ENCODE peak calls at places on chromosomes 6 and 20, in ten cellular contexts. U is breast epithelium, F is stomach, L is MM.1S, M is fibroblast of lung, H is GM12865, V is dorsolateral prefrontal cortex, D is upper lobe of left lung, K is coronary artery, S is fibroblast of the aortic adventitia. T is an unnamed sample.

GRCh38 chr6:53188840-53189232 is 40.2 kb upstream of the GCM1 start:
- DNase-seq in S (no peak), M (no peak), H (no peak), V (no peak), L (no peak), K (no peak), D (no peak), F (no peak), U (no peak), T (no peak)

GRCh38 chr6:109075934-109076333 is 18.7 kb downstream of the SESN1 start:
- DNase-seq in U (no peak), D (no peak), M (peak), F (no peak), S (no peak), H (no peak), L (no peak), K (no peak), V (no peak), T (no peak)

GRCh38 chr6:25519856-25520255 is 132.2 kb upstream of the SCGN start:
- DNase-seq in F (no peak), V (no peak), M (peak), U (no peak), S (no peak), H (no peak), L (no peak), K (no peak), D (no peak), T (no peak)

GRCh38 chr20:62555642-62556420 is 80.0 kb upstream of the GATA5 start:
- DNase-seq in U (no peak), F (no peak), D (no peak), H (no peak), M (no peak), V (no peak), L (no peak), S (no peak), K (no peak), T (no peak)

GRCh38 chr6:135496805-135497411 is 632 bp downstream of the AHI1 start:
- DNase-seq in U (no peak), S (peak), L (no peak), F (no peak), K (no peak), M (no peak), H (no peak), V (no peak), D (no peak), T (no peak)

GRCh38 chr6:106642476-106642875 is 13.1 kb downstream of the QRSL1 start:
- DNase-seq in K (no peak), D (no peak), U (no peak), M (no peak), F (no peak), L (no peak), S (no peak), H (no peak), V (no peak), T (no peak)

GRCh38 chr6:41451515-41452163 is 94.5 kb upstream of the FOXP4 start:
- DNase-seq in L (no peak), H (no peak), V (peak), K (no peak), F (no peak), U (peak), D (no peak), S (peak), M (no peak), T (no peak)

GRCh38 chr6:80211295-80211694 is 104.8 kb downstream of the BCKDHB start:
- DNase-seq in D (no peak), U (no peak), L (no peak), S (peak), K (no peak), V (no peak), M (peak), F (no peak), H (peak), T (no peak)

GRCh38 chr6:6946477-6947145 is 161.2 kb upstream of the RREB1 start:
- DNase-seq in L (no peak), U (no peak), F (no peak), D (no peak), S (no peak), M (no peak), K (no peak), V (no peak), H (no peak), T (no peak)

GRCh38 chr20:60862601-60863000 is 389.5 kb upstream of the CDH4 start:
- DNase-seq in D (no peak), K (no peak), F (no peak), H (no peak), M (peak), V (no peak), L (no peak), U (no peak), S (no peak), T (no peak)

GRCh38 chr6:159445351-159445750 is 247.7 kb downstream of the SOD2 start:
- DNase-seq in V (no peak), M (no peak), H (no peak), S (no peak), U (no peak), L (no peak), K (no peak), F (no peak), D (no peak), T (no peak)

GRCh38 chr20:8399963-8400362 is 267.9 kb downstream of the PLCB1 start:
- DNase-seq in L (peak), H (peak), V (no peak), K (no peak), S (no peak), D (no peak), U (no peak), M (no peak), F (no peak), T (no peak)

GRCh38 chr6:115668781-115669180 is 391.9 kb downstream of the FRK start:
- DNase-seq in U (no peak), K (no peak), V (no peak), H (no peak), L (no peak), S (no peak), M (no peak), D (no peak), F (no peak), T (no peak)
- TF ChIP-seq CTCF in U (no peak), K (no peak), V (no peak), H (no peak), L (no peak), S (no peak), M (no peak), D (no peak), F (no peak), T (no peak)

DNA sequence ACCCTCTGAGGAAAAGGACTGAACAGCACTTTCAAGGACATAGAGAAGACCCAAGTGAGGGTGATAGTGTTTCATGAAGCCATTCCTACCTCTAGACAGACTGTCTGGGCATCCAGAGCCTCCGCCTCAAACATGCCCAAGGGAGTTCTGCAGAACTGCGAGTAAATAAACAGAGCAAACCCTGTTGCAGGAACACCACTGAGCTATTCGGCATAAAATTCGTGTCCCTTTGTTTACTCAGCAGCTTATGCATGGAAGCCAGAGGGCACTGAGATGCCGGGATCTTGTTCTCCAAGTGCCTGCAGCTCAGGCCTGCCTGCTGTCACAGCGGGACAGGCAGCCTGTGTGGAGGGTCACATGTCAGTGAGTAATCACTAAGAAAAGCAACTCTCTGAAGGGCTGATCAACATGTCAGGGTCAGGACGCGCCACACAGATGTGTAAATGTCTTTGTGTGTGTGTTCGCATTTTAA is 164.9 kb upstream of the HEY2 start:
- DNase-seq in F (no peak), S (no peak), L (no peak), U (no peak), D (peak), V (peak), K (peak), H (no peak), M (peak), T (no peak)
- TF ChIP-seq CTCF in F (no peak), S (no peak), L (no peak), U (no peak), D (no peak), V (peak), K (no peak), H (no peak), M (no peak), T (no peak)

GRCh38 chr6:328924-329323 is 36.6 kb downstream of the DUSP22 start:
- DNase-seq in F (no peak), U (no peak), L (peak), K (peak), V (no peak), H (peak), D (peak), S (no peak), M (no peak), T (no peak)

GRCh38 chr6:331622-332521 is 39.6 kb downstream of the DUSP22 start:
- DNase-seq in U (no peak), D (no peak), H (peak), F (no peak), K (no peak), S (no peak), M (no peak), L (no peak), V (no peak), T (no peak)

GRCh38 chr6:330948-331347 is 38.7 kb downstream of the DUSP22 start:
- DNase-seq in S (no peak), V (no peak), F (no peak), U (no peak), D (no peak), K (no peak), H (no peak), M (no peak), L (no peak), T (no peak)

GRCh38 chr6:328184-328670 is 35.9 kb downstream of the DUSP22 start:
- DNase-seq in U (peak), H (peak), V (no peak), S (peak), D (peak), M (peak), K (peak), F (no peak), L (peak), T (no peak)

GRCh38 chr6:329888-330691 is 37.8 kb downstream of the DUSP22 start:
- DNase-seq in V (no peak), K (peak), S (no peak), F (no peak), H (peak), L (no peak), D (peak), U (no peak), M (no peak), T (no peak)
- TF ChIP-seq CTCF in V (no peak), K (no peak), S (no peak), F (no peak), H (no peak), L (no peak), D (no peak), U (peak), M (no peak), T (no peak)

GRCh38 chr6:1337791-1338190 is 25.9 kb downstream of the FOXQ1 start:
- DNase-seq in K (no peak), H (no peak), M (no peak), F (no peak), S (peak), V (no peak), D (no peak), L (no peak), U (no peak), T (no peak)
- TF ChIP-seq CTCF in K (no peak), H (no peak), M (no peak), F (no peak), S (no peak), V (no peak), D (no peak), L (no peak), U (no peak), T (no peak)

GRCh38 chr6:138724015-138724414 is 49.6 kb upstream of the CCDC28A start:
- DNase-seq in K (no peak), L (no peak), D (no peak), S (peak), V (no peak), U (no peak), H (no peak), F (peak), M (peak), T (no peak)
- TF ChIP-seq CTCF in K (no peak), L (no peak), D (no peak), S (no peak), V (no peak), U (no peak), H (no peak), F (no peak), M (no peak), T (no peak)

GRCh38 chr6:169849396-169849795 is 98.0 kb downstream of the ERMARD start:
- DNase-seq in D (no peak), U (no peak), H (no peak), K (peak), F (peak), L (no peak), V (no peak), S (no peak), M (no peak), T (no peak)

GRCh38 chr6:169851641-169852503 is 100.5 kb downstream of the ERMARD start:
- DNase-seq in F (peak), V (no peak), D (peak), S (no peak), L (no peak), K (peak), M (peak), U (no peak), H (no peak), T (no peak)

GRCh38 chr6:169850746-169851145 is 99.3 kb downstream of the ERMARD start:
- DNase-seq in D (peak), M (no peak), H (no peak), V (no peak), F (peak), K (peak), U (no peak), S (no peak), L (no peak), T (no peak)

GRCh38 chr6:169848946-169849345 is 97.5 kb downstream of the ERMARD start:
- DNase-seq in K (peak), L (no peak), M (no peak), H (no peak), V (no peak), U (no peak), D (peak), S (no peak), F (peak), T (no peak)

DNA sequence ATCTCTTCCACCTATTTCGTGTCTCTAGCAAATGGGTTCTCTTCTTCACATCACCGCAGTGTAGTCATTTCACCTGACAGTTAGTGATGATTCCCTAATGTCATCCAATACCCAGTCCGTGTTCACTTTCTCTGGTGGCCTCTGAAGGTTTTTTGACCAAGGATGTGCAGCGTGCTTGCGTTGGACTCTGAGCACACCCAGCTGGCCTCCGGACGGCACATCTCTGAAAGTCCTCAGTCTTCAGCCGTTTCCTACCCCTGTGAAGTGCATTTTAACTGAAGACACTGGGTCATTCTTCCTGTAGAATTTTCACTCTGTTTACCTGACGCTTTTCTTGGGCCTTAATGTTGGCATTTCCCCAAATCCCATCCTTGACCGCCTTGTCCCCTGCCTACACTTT is 98.7 kb downstream of the ERMARD start:
- DNase-seq in S (no peak), F (no peak), M (no peak), V (no peak), K (peak), L (no peak), H (no peak), U (no peak), D (no peak), T (no peak)
- TF ChIP-seq CTCF in S (no peak), F (no peak), M (no peak), V (no peak), K (no peak), L (no peak), H (no peak), U (no peak), D (no peak), T (no peak)

DNA sequence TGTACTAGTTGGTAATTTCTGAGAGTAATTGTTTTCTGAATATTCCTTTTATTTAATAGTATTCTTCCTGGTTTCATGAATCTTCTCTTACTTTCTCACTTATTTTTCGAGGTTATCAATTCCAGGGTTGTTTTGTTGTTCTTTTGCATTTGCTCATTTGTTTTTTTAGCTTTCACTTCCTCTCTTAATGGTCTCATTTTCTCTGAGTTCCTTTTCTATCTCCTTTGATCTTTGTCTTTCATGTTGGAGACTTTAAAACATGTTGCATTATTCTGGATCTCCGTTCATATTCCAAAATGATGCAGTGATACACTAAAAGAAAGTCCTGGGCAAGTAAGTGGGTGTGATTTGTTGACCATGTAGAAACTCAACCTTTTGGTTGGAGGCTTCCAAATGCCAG is 345.3 kb upstream of the SLC35B3 start:
- DNase-seq in S (no peak), D (no peak), U (no peak), L (no peak), M (no peak), F (no peak), H (no peak), V (no peak), K (no peak), T (no peak)
- TF ChIP-seq CTCF in S (no peak), D (no peak), U (no peak), L (no peak), M (no peak), F (no peak), H (no peak), V (no peak), K (no peak), T (no peak)

T was measured in progenitor cell of endocrine pancreas.